ENCODE peak calls at places on chromosomes 13 and 19, in eight cellular contexts. One of them, this sample, is unnamed.

GRCh38 chr19:12055784-12056183 is 3.0 kb upstream of the ZNF878 start:
- DNase-seq in gastrocnemius medialis: no peak
- DNase-seq in naive thymus-derived CD8-positive, alpha-beta T cell: no peak
- DNase-seq in activated naive CD8-positive, alpha-beta T cell treated with anti-CD3 and anti-CD28 coated beads, Interleukin-2, amount 50 U/mL, for 24 hours: no peak
- DNase-seq in frontal cortex: no peak
- DNase-seq in glutamatergic neuron: no peak
- DNase-seq in activated CD4-positive, alpha-beta T cell treated with anti-CD3 and anti-CD28 coated beads for 4 hours: no peak
- DNase-seq in T47D: no peak
- DNase-seq in this sample: no peak

GRCh38 chr13:114099918-114100445 is 32.4 kb downstream of the RASA3 start:
- DNase-seq in T47D: peak
- DNase-seq in activated CD4-positive, alpha-beta T cell treated with anti-CD3 and anti-CD28 coated beads for 4 hours: no peak
- DNase-seq in gastrocnemius medialis: peak
- DNase-seq in activated naive CD8-positive, alpha-beta T cell treated with anti-CD3 and anti-CD28 coated beads, Interleukin-2, amount 50 U/mL, for 24 hours: no peak
- DNase-seq in glutamatergic neuron: no peak
- DNase-seq in naive thymus-derived CD8-positive, alpha-beta T cell: peak
- DNase-seq in frontal cortex: no peak
- DNase-seq in this sample: no peak

GRCh38 chr13:78604782-78605611 is 1.6 kb upstream of the POU4F1 start:
- DNase-seq in glutamatergic neuron: peak
- DNase-seq in gastrocnemius medialis: no peak
- DNase-seq in frontal cortex: peak
- DNase-seq in T47D: no peak
- DNase-seq in activated naive CD8-positive, alpha-beta T cell treated with anti-CD3 and anti-CD28 coated beads, Interleukin-2, amount 50 U/mL, for 24 hours: no peak
- DNase-seq in naive thymus-derived CD8-positive, alpha-beta T cell: no peak
- DNase-seq in activated CD4-positive, alpha-beta T cell treated with anti-CD3 and anti-CD28 coated beads for 4 hours: no peak
- DNase-seq in this sample: no peak

GRCh38 chr19:16467581-16467980 is 4.2 kb downstream of the EPS15L1 start:
- DNase-seq in frontal cortex: no peak
- DNase-seq in T47D: no peak
- DNase-seq in naive thymus-derived CD8-positive, alpha-beta T cell: no peak
- DNase-seq in activated CD4-positive, alpha-beta T cell treated with anti-CD3 and anti-CD28 coated beads for 4 hours: no peak
- DNase-seq in activated naive CD8-positive, alpha-beta T cell treated with anti-CD3 and anti-CD28 coated beads, Interleukin-2, amount 50 U/mL, for 24 hours: no peak
- DNase-seq in glutamatergic neuron: no peak
- DNase-seq in gastrocnemius medialis: peak
- DNase-seq in this sample: no peak

GRCh38 chr19:1947651-1948209 is 6.8 kb downstream of the CSNK1G2 start:
- DNase-seq in activated CD4-positive, alpha-beta T cell treated with anti-CD3 and anti-CD28 coated beads for 4 hours: no peak
- DNase-seq in naive thymus-derived CD8-positive, alpha-beta T cell: no peak
- DNase-seq in glutamatergic neuron: no peak
- DNase-seq in gastrocnemius medialis: no peak
- DNase-seq in frontal cortex: no peak
- DNase-seq in T47D: no peak
- DNase-seq in activated naive CD8-positive, alpha-beta T cell treated with anti-CD3 and anti-CD28 coated beads, Interleukin-2, amount 50 U/mL, for 24 hours: no peak
- DNase-seq in this sample: no peak

GRCh38 chr13:113928701-113929627 is 44.9 kb downstream of the C13orf46 start:
- DNase-seq in T47D: no peak
- DNase-seq in naive thymus-derived CD8-positive, alpha-beta T cell: no peak
- DNase-seq in activated naive CD8-positive, alpha-beta T cell treated with anti-CD3 and anti-CD28 coated beads, Interleukin-2, amount 50 U/mL, for 24 hours: no peak
- DNase-seq in gastrocnemius medialis: peak
- DNase-seq in activated CD4-positive, alpha-beta T cell treated with anti-CD3 and anti-CD28 coated beads for 4 hours: no peak
- DNase-seq in frontal cortex: peak
- DNase-seq in glutamatergic neuron: no peak
- DNase-seq in this sample: peak

GRCh38 chr13:100550433-100550832 is 38.2 kb downstream of the GGACT start:
- DNase-seq in activated naive CD8-positive, alpha-beta T cell treated with anti-CD3 and anti-CD28 coated beads, Interleukin-2, amount 50 U/mL, for 24 hours: no peak
- DNase-seq in glutamatergic neuron: peak
- DNase-seq in activated CD4-positive, alpha-beta T cell treated with anti-CD3 and anti-CD28 coated beads for 4 hours: no peak
- DNase-seq in T47D: no peak
- DNase-seq in gastrocnemius medialis: peak
- DNase-seq in frontal cortex: no peak
- DNase-seq in naive thymus-derived CD8-positive, alpha-beta T cell: no peak
- DNase-seq in this sample: peak

GRCh38 chr19:17737690-17738153 is 13.6 kb upstream of the FCHO1 start:
- DNase-seq in activated naive CD8-positive, alpha-beta T cell treated with anti-CD3 and anti-CD28 coated beads, Interleukin-2, amount 50 U/mL, for 24 hours: no peak
- DNase-seq in activated CD4-positive, alpha-beta T cell treated with anti-CD3 and anti-CD28 coated beads for 4 hours: no peak
- DNase-seq in naive thymus-derived CD8-positive, alpha-beta T cell: no peak
- DNase-seq in glutamatergic neuron: no peak
- DNase-seq in T47D: no peak
- DNase-seq in gastrocnemius medialis: no peak
- DNase-seq in frontal cortex: no peak
- DNase-seq in this sample: peak

GRCh38 chr19:35757231-35757748 is 461 bp upstream of the HSPB6 start:
- DNase-seq in gastrocnemius medialis: peak
- DNase-seq in frontal cortex: peak
- DNase-seq in T47D: no peak
- DNase-seq in glutamatergic neuron: peak
- DNase-seq in naive thymus-derived CD8-positive, alpha-beta T cell: peak
- DNase-seq in activated naive CD8-positive, alpha-beta T cell treated with anti-CD3 and anti-CD28 coated beads, Interleukin-2, amount 50 U/mL, for 24 hours: peak
- DNase-seq in activated CD4-positive, alpha-beta T cell treated with anti-CD3 and anti-CD28 coated beads for 4 hours: no peak
- DNase-seq in this sample: peak

GRCh38 chr13:27960362-27961226 is 8.5 kb downstream of the CDX2 start:
- DNase-seq in naive thymus-derived CD8-positive, alpha-beta T cell: no peak
- DNase-seq in activated naive CD8-positive, alpha-beta T cell treated with anti-CD3 and anti-CD28 coated beads, Interleukin-2, amount 50 U/mL, for 24 hours: peak
- DNase-seq in T47D: peak
- DNase-seq in frontal cortex: peak
- DNase-seq in gastrocnemius medialis: no peak
- DNase-seq in glutamatergic neuron: peak
- DNase-seq in activated CD4-positive, alpha-beta T cell treated with anti-CD3 and anti-CD28 coated beads for 4 hours: no peak
- DNase-seq in this sample: no peak

GRCh38 chr19:13430790-13431582 is 75.3 kb downstream of the CACNA1A start:
- DNase-seq in T47D: no peak
- DNase-seq in activated naive CD8-positive, alpha-beta T cell treated with anti-CD3 and anti-CD28 coated beads, Interleukin-2, amount 50 U/mL, for 24 hours: peak
- DNase-seq in activated CD4-positive, alpha-beta T cell treated with anti-CD3 and anti-CD28 coated beads for 4 hours: peak
- DNase-seq in gastrocnemius medialis: no peak
- DNase-seq in naive thymus-derived CD8-positive, alpha-beta T cell: peak
- DNase-seq in frontal cortex: no peak
- DNase-seq in glutamatergic neuron: peak
- DNase-seq in this sample: peak

GRCh38 chr19:4059493-4059880 is 7.2 kb downstream of the ZBTB7A start:
- DNase-seq in naive thymus-derived CD8-positive, alpha-beta T cell: no peak
- DNase-seq in gastrocnemius medialis: peak
- DNase-seq in glutamatergic neuron: peak
- DNase-seq in activated naive CD8-positive, alpha-beta T cell treated with anti-CD3 and anti-CD28 coated beads, Interleukin-2, amount 50 U/mL, for 24 hours: no peak
- DNase-seq in frontal cortex: no peak
- DNase-seq in activated CD4-positive, alpha-beta T cell treated with anti-CD3 and anti-CD28 coated beads for 4 hours: no peak
- DNase-seq in T47D: no peak
- DNase-seq in this sample: no peak

GRCh38 chr19:41930322-41930722 is 2.1 kb upstream of the ERFL start:
- DNase-seq in gastrocnemius medialis: no peak
- DNase-seq in activated naive CD8-positive, alpha-beta T cell treated with anti-CD3 and anti-CD28 coated beads, Interleukin-2, amount 50 U/mL, for 24 hours: no peak
- DNase-seq in activated CD4-positive, alpha-beta T cell treated with anti-CD3 and anti-CD28 coated beads for 4 hours: no peak
- DNase-seq in T47D: no peak
- DNase-seq in frontal cortex: no peak
- DNase-seq in naive thymus-derived CD8-positive, alpha-beta T cell: no peak
- DNase-seq in glutamatergic neuron: no peak
- DNase-seq in this sample: no peak

GRCh38 chr19:33427801-33428626 is 54.5 kb downstream of the CEBPG start:
- DNase-seq in activated CD4-positive, alpha-beta T cell treated with anti-CD3 and anti-CD28 coated beads for 4 hours: no peak
- DNase-seq in T47D: no peak
- DNase-seq in glutamatergic neuron: peak
- DNase-seq in gastrocnemius medialis: peak
- DNase-seq in naive thymus-derived CD8-positive, alpha-beta T cell: no peak
- DNase-seq in frontal cortex: no peak
- DNase-seq in activated naive CD8-positive, alpha-beta T cell treated with anti-CD3 and anti-CD28 coated beads, Interleukin-2, amount 50 U/mL, for 24 hours: no peak
- DNase-seq in this sample: no peak

GRCh38 chr13:93230466-93230865 is 3.9 kb downstream of the GPC6 start:
- DNase-seq in frontal cortex: no peak
- DNase-seq in gastrocnemius medialis: no peak
- DNase-seq in T47D: no peak
- DNase-seq in naive thymus-derived CD8-positive, alpha-beta T cell: no peak
- DNase-seq in glutamatergic neuron: no peak
- DNase-seq in activated CD4-positive, alpha-beta T cell treated with anti-CD3 and anti-CD28 coated beads for 4 hours: no peak
- DNase-seq in activated naive CD8-positive, alpha-beta T cell treated with anti-CD3 and anti-CD28 coated beads, Interleukin-2, amount 50 U/mL, for 24 hours: no peak
- DNase-seq in this sample: peak

This sample was measured in astrocyte of the spinal cord.